ENCODE peak calls at places on chromosomes 12 and 14, in nine cellular contexts. J is HCT116; L is RWPE2; M is nephron progenitor cell; R is lower lobe of right lung; Z is CD4-positive, alpha-beta T cell; T is tibial nerve; V is fibroblast of lung; I is MM.1S. W is an unnamed sample.

GRCh38 chr12:123006977-123007376 is 26.5 kb downstream of the ARL6IP4 start:
- DNase-seq in L (no peak), J (no peak), V (peak), M (no peak), Z (no peak), T (no peak), I (no peak), R (no peak), W (no peak)

GRCh38 chr14:54253195-54253947 is 143.4 kb upstream of the CDKN3 start:
- DNase-seq in J (peak), V (peak), L (no peak), R (no peak), T (no peak), M (no peak), Z (no peak), I (no peak), W (no peak)

GRCh38 chr14:58765843-58766242 is 128.1 kb downstream of the DACT1 start:
- DNase-seq in L (no peak), Z (no peak), V (no peak), I (no peak), R (no peak), T (no peak), M (no peak), J (no peak), W (no peak)

GRCh38 chr14:24189059-24189375 is 401 bp upstream of the IPO4 start:
- DNase-seq in T (no peak), I (no peak), J (no peak), R (no peak), M (no peak), V (no peak), L (no peak), Z (no peak), W (no peak)

GRCh38 chr12:28457785-28458184 is 267.5 kb downstream of the CCDC91 start:
- DNase-seq in Z (no peak), L (no peak), I (peak), R (no peak), V (peak), T (no peak), M (no peak), J (no peak), W (no peak)

GRCh38 chr14:72594099-72594901 is 299.6 kb downstream of the DPF3 start:
- DNase-seq in R (no peak), L (no peak), V (peak), J (no peak), M (no peak), I (no peak), Z (no peak), T (no peak), W (peak)

GRCh38 chr14:65151329-65152010 is 49.2 kb upstream of the MAX start:
- DNase-seq in I (no peak), M (no peak), V (no peak), J (no peak), Z (no peak), L (no peak), T (no peak), R (no peak), W (no peak)

GRCh38 chr12:124620606-124621295 is 53.3 kb upstream of the NCOR2 start:
- DNase-seq in R (no peak), I (no peak), L (no peak), M (no peak), V (peak), T (no peak), Z (no peak), J (no peak), W (no peak)

GRCh38 chr14:101561145-101561896 is at the start of gene DIO3:
- DNase-seq in I (no peak), Z (no peak), T (peak), V (peak), M (peak), J (peak), R (peak), L (no peak), W (no peak)

GRCh38 chr12:131242741-131243496 is 289.2 kb downstream of the ADGRD1 start:
- DNase-seq in T (no peak), L (no peak), V (no peak), I (no peak), Z (no peak), J (peak), M (no peak), R (no peak), W (no peak)

GRCh38 chr14:105193916-105194782 is 13.0 kb upstream of the NUDT14 start:
- DNase-seq in J (no peak), L (no peak), I (no peak), T (no peak), R (no peak), M (no peak), Z (no peak), V (no peak), W (no peak)

GRCh38 chr12:22543246-22544037 is 900 bp downstream of the C2CD5 start:
- DNase-seq in J (no peak), M (peak), I (peak), R (peak), V (peak), L (no peak), Z (peak), T (peak), W (peak)

GRCh38 chr14:68534301-68534700 is 258.6 kb downstream of the ZFP36L1 start:
- DNase-seq in J (no peak), M (no peak), R (no peak), I (no peak), V (peak), T (no peak), L (no peak), Z (no peak), W (no peak)

GRCh38 chr12:68899251-68899771 is 33.7 kb downstream of the CPM start:
- DNase-seq in L (no peak), Z (no peak), I (no peak), V (peak), J (peak), R (peak), M (no peak), T (peak), W (no peak)
- TF ChIP-seq CTCF in L (peak), Z (no peak), I (no peak), V (peak), J (peak), R (peak), M (no peak), T (no peak), W (no peak)

DNA sequence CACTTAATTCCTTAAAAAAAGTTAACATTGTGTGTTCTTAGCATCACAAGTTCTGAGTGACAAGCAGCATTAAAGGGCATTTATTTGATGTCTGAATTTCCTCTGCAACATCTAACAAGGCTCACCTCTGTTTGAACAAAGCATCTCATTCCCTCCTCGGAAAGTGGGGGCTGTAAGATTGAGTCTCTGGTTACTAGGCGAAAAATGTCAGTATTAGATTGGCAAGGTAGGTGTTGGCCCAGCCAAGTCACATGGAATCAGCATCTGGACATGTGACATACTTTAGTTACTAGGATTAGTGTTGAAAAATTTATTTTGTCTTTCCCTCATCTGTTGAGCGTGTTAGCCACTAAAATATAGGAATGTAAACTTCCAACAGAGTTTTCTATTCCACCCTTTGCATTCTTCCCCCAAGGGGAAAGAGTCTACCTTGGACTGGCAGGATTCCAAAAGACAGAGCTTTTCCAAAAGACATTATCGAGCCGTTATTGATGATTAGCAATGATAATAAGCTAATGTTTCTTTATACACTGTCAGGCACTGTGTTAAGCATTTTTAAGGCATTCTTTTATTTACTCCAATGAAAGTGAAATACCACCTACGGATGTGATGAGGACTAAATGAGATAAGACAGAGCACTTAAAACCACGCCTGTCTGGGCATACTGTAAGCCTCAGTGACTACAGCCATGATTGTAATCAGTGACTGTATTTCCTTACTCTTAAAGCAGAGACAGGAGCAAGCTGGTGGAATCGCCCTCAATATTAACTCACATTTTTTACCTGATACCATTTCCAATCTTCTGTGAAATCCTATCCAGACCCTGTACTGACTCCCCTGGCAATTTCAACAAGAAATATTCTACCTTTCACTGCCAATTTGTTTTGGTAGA is 195.0 kb upstream of the BTG1 start:
- DNase-seq in T (no peak), L (no peak), R (no peak), I (no peak), Z (no peak), V (no peak), J (no peak), M (no peak), W (no peak)
- TF ChIP-seq CTCF in T (no peak), L (no peak), R (no peak), I (no peak), Z (no peak), V (no peak), J (no peak), M (no peak), W (no peak)

DNA sequence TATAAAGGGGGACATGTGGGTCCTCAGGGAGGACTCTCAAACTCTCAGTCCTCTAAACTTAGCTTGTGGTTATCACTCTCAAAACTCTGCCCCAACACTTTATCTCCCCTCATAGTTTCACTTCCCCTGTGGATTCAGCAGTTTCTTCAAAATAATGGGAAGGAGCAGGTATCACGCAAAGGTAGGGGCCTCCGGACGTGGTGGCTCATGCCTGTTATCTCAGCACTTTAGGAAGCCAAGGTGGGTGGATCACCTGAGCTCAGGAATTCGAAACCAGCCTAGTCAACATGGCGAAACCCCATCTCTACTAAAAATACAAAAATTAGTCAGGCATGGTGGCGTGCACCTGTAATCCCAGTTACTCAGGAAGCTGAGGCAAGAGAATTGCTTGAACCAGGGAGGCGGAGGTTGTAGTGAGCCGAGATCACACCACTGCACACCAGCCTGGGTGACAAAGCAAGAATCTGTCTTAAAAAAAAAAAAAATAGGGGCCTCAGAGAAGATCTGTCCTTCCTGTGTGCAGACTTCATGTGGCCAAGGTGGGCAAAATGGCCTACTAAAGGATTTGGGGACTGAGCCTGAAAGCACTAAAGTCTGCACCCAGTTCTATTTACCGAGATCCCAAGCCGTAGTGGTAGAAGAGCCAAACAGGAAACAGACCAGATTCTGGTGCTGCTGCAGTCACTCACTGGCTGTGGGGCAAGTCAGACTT is 6.4 kb downstream of the ITGB7 start:
- DNase-seq in J (no peak), R (no peak), I (peak), M (no peak), L (no peak), Z (no peak), V (no peak), T (no peak), W (no peak)
- TF ChIP-seq CTCF in J (no peak), R (no peak), I (no peak), M (no peak), L (no peak), Z (no peak), V (no peak), T (no peak), W (no peak)

GRCh38 chr12:121013715-121014114 is 2.6 kb downstream of the C12orf43 start:
- DNase-seq in Z (no peak), J (no peak), V (no peak), M (no peak), R (no peak), T (no peak), I (no peak), L (no peak), W (no peak)
- TF ChIP-seq CTCF in Z (no peak), J (peak), V (no peak), M (no peak), R (no peak), T (no peak), I (no peak), L (no peak), W (no peak)